ENCODE peak calls at places on chromosome 20, in eight cellular contexts. Q, N, A, H, O, W, E and P are unnamed samples.

GRCh38 chr20:9467995-9468394 is 46.4 kb upstream of the LAMP5 start:
- DNase-seq in Q (no peak), N (no peak), A (peak), H (no peak), O (no peak), W (no peak), E (no peak), P (no peak)

GRCh38 chr20:10842116-10842515 is 168.3 kb upstream of the JAG1 start:
- DNase-seq in Q (no peak), N (no peak), A (no peak), H (no peak), O (no peak), W (no peak), E (no peak), P (no peak)

GRCh38 chr20:38271609-38272120 is 11.1 kb upstream of the KIAA1755 start:
- DNase-seq in Q (no peak), N (no peak), A (no peak), H (no peak), O (no peak), W (no peak), E (no peak), P (no peak)

GRCh38 chr20:5328228-5328627 is 11.5 kb upstream of the PROKR2 start:
- DNase-seq in Q (no peak), N (no peak), A (no peak), H (no peak), O (no peak), W (no peak), E (no peak), P (no peak)

GRCh38 chr20:46599227-46599987 is 49.0 kb upstream of the OCSTAMP start:
- DNase-seq in Q (no peak), N (no peak), A (no peak), H (no peak), O (no peak), W (no peak), E (no peak), P (no peak)

GRCh38 chr20:3744037-3744436 is 11.6 kb downstream of the HSPA12B start:
- DNase-seq in Q (no peak), N (no peak), A (no peak), H (no peak), O (no peak), W (no peak), E (no peak), P (no peak)

GRCh38 chr20:61044499-61044898 is 207.6 kb upstream of the CDH4 start:
- DNase-seq in Q (no peak), N (no peak), A (peak), H (no peak), O (no peak), W (no peak), E (no peak), P (no peak)

GRCh38 chr20:38935285-38935684 is 9.1 kb downstream of the FAM83D start:
- DNase-seq in Q (no peak), N (no peak), A (no peak), H (no peak), O (no peak), W (no peak), E (no peak), P (peak)

GRCh38 chr20:33154252-33154651 is 13.7 kb upstream of the BPIFA2 start:
- DNase-seq in Q (no peak), N (no peak), A (no peak), H (no peak), O (no peak), W (no peak), E (no peak), P (no peak)

GRCh38 chr20:17495826-17496225 is 35.4 kb downstream of the BFSP1 start:
- DNase-seq in Q (no peak), N (no peak), A (no peak), H (peak), O (peak), W (no peak), E (no peak), P (peak)

GRCh38 chr20:18072532-18072931 is 14.8 kb upstream of the OVOL2 start:
- DNase-seq in Q (no peak), N (no peak), A (no peak), H (no peak), O (no peak), W (no peak), E (no peak), P (no peak)